ENCODE peak calls at places on chromosomes 2 and 18, in ten cellular contexts. H, B, D, X, C, K, S, Y, F and V are unnamed samples.

GRCh38 chr2:121071058-121071504 is 213.9 kb downstream of the TFCP2L1 start:
- DNase-seq in Y (peak), H (no peak), D (peak), S (peak), C (peak), K (no peak), X (peak), F (no peak), B (peak), V (peak)

GRCh38 chr2:44169155-44169898 is 652 bp downstream of the PPM1B start:
- DNase-seq in X (peak), Y (no peak), S (peak), F (peak), C (peak), D (peak), B (no peak), H (no peak), K (peak), V (peak)

GRCh38 chr2:74564222-74564621 is 9.7 kb downstream of the DOK1 start:
- DNase-seq in F (no peak), S (peak), D (peak), H (no peak), K (peak), Y (no peak), C (no peak), X (peak), B (no peak), V (no peak)

GRCh38 chr2:167602122-167602521 is 645.3 kb downstream of the STK39 start:
- DNase-seq in X (no peak), B (no peak), K (no peak), D (no peak), Y (no peak), C (no peak), H (no peak), F (no peak), S (no peak), V (no peak)

GRCh38 chr2:140498360-140498759 is 1632.5 kb downstream of the LRP1B start:
- DNase-seq in S (no peak), D (no peak), B (no peak), F (no peak), H (no peak), X (no peak), K (no peak), C (peak), Y (no peak), V (no peak)

GRCh38 chr2:105381119-105381668 is 17.7 kb downstream of the FHL2 start:
- DNase-seq in X (no peak), C (no peak), D (no peak), H (no peak), F (no peak), S (no peak), Y (no peak), K (no peak), B (no peak), V (no peak)

GRCh38 chr2:142140434-142140845 is 9.6 kb upstream of the LRP1B start:
- DNase-seq in C (peak), B (no peak), X (peak), D (peak), F (no peak), S (no peak), H (no peak), Y (no peak), K (no peak), V (no peak)

GRCh38 chr18:46601338-46601908 is 55.6 kb downstream of the LOXHD1 start:
- DNase-seq in S (no peak), X (no peak), D (no peak), Y (no peak), H (no peak), F (no peak), C (no peak), B (no peak), K (no peak), V (no peak)

GRCh38 chr18:76445741-76446232 is 49.3 kb downstream of the ZNF516 start:
- DNase-seq in F (no peak), B (no peak), Y (no peak), X (no peak), H (no peak), C (no peak), K (no peak), S (no peak), D (no peak), V (no peak)

GRCh38 chr2:195269220-195269619 is 387.8 kb upstream of the SLC39A10 start:
- DNase-seq in D (no peak), H (no peak), F (no peak), Y (no peak), B (no peak), S (no peak), X (no peak), K (no peak), C (no peak), V (no peak)

GRCh38 chr2:192459422-192459821 is 264.7 kb upstream of the TMEFF2 start:
- DNase-seq in X (no peak), F (no peak), D (no peak), Y (no peak), B (no peak), H (no peak), C (no peak), K (no peak), S (no peak), V (no peak)
- TF ChIP-seq CTCF in X (no peak), F (no peak), D (no peak), Y (no peak), B (no peak), H (no peak), C (no peak), K (no peak), S (no peak), V (no peak)

DNA sequence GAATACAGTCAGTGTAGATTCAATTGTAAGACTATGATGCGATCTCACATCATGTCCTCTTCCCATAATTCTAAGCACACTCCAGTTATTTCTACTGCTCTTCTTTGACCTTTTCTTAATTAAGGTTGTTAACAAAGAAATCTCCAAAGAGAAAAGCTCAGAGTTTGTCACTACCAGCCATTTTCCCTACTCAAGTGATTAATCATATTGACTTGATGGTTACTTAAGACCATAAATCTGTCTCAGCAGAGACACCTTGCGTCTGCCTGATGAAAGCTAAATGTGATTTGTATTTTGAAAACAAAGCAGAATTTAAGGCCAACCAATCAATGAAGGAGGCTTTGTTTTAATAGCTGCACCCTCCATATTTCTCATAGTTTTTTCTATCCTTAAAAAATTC is 130.3 kb downstream of the DTNA start:
- DNase-seq in D (no peak), B (no peak), Y (no peak), X (peak), H (no peak), K (no peak), F (no peak), C (no peak), S (no peak), V (no peak)
- TF ChIP-seq CTCF in D (no peak), B (no peak), Y (no peak), X (no peak), H (no peak), K (no peak), F (no peak), C (no peak), S (no peak), V (no peak)

GRCh38 chr2:127106998-127107621 is at the start of gene BIN1:
- DNase-seq in Y (peak), S (peak), F (peak), K (peak), C (peak), B (peak), X (peak), D (peak), H (peak), V (peak)

GRCh38 chr2:127106457-127106997 is 427 bp downstream of the BIN1 start:
- DNase-seq in C (no peak), H (no peak), Y (no peak), K (peak), S (no peak), X (peak), F (no peak), D (no peak), B (peak), V (peak)

GRCh38 chr2:127105656-127106456 is 1.1 kb downstream of the BIN1 start:
- DNase-seq in X (no peak), K (peak), Y (no peak), F (no peak), D (peak), B (peak), H (no peak), C (peak), S (peak), V (peak)

GRCh38 chr2:127108090-127108523 is 1.2 kb upstream of the BIN1 start:
- DNase-seq in D (no peak), Y (no peak), H (no peak), K (no peak), C (no peak), X (no peak), S (no peak), B (peak), F (no peak), V (no peak)

DNA sequence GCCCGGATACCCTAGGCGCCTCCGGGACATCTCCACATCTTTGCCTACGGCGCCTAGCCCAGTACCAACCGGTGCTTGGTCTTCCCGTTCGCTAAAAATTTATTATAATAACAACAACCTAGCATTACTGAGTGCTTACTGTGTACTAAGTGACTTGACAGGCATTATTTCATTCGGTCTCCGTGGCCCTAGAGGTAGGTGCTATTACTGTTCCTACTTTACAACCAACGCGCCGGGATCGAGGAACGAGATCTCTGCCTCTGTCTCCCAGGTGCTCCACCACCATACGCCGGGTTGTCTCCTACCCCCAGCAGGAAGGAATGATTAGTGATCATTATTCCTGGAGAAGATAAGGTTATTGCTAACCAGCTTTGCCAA is 657 bp upstream of the BIN1 start:
- DNase-seq in X (no peak), K (peak), F (no peak), S (no peak), Y (no peak), C (no peak), H (no peak), B (peak), D (peak), V (peak)
- TF ChIP-seq CTCF in X (no peak), K (no peak), F (no peak), S (no peak), Y (no peak), C (peak), H (peak), B (no peak), D (peak), V (peak)

DNA sequence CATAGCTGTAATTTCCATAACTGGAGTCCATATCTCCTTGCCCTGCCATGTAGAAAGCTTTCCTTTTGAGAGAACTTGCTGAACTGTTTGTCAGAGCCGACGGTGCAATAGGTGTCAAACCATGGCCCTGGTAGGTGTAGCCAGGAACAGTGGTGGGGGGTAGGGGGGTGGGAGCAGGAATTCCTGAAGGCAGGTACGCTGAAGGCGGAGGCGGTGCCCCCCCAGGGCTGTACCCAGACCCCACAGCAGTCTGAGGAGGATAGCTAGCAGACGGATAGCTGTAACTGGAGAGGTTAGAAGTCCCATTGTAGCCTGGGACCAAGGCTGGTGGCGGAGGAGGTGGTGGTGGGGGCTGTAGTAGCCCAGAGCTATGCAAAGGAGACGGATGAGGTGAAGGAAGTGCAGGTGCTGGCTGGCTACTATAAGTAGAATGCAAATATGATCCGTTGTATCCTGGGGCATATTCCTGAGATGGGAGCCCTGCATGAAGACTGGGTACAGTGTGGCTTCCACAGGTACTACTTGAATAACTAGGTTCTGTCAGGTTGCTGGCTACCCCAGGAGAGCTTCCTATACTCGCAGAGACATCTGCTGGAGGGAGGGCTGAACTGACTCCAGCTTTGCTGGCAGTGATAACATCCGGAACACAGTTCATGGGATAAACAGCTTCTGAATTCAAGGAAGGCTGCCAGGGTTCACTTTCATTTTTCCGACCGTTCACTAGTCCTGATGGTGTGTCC is 124.8 kb downstream of the FIGN start:
- DNase-seq in X (no peak), B (no peak), F (no peak), D (no peak), H (no peak), K (no peak), S (no peak), Y (no peak), C (no peak), V (peak)
- TF ChIP-seq CTCF in X (no peak), B (no peak), F (no peak), D (no peak), H (no peak), K (no peak), S (no peak), Y (no peak), C (peak), V (no peak)

GRCh38 chr2:146241023-146241422 is 1603.8 kb upstream of the ACVR2A start:
- DNase-seq in H (no peak), K (no peak), F (no peak), Y (no peak), S (no peak), B (no peak), C (no peak), D (no peak), X (no peak), V (no peak)

GRCh38 chr2:146238254-146238961 is 1606.4 kb upstream of the ACVR2A start:
- DNase-seq in S (no peak), K (no peak), X (no peak), C (no peak), D (no peak), F (no peak), B (no peak), Y (no peak), H (no peak), V (no peak)

GRCh38 chr2:146239392-146240135 is 1605.3 kb upstream of the ACVR2A start:
- DNase-seq in F (no peak), X (no peak), S (no peak), C (peak), K (peak), Y (no peak), B (no peak), H (peak), D (peak), V (no peak)

GRCh38 chr2:146244131-146244530 is 1600.7 kb upstream of the ACVR2A start:
- DNase-seq in B (no peak), X (no peak), S (no peak), C (peak), H (no peak), K (no peak), D (no peak), F (no peak), Y (no peak), V (no peak)

DNA sequence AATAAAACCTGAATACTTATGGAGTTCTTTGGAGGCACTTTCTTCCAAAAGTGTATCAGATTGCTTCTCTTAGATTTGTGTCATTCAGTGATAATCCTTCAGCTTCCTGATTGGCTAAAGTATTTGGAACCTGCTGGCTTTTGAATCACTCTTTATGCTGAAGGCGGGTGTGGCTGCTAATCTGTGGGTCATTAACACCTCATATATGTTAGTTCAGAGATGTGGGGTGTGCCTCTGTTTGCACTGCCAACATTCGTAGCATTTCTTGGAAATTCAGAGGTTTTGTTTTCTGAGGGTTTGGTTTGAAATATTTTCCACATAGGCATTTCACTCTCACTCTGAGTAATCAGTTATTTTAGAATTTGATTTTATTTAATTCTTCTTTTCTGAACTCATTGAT is 1604.5 kb upstream of the ACVR2A start:
- DNase-seq in H (no peak), S (no peak), K (peak), F (no peak), B (no peak), Y (no peak), D (no peak), C (no peak), X (no peak), V (peak)
- TF ChIP-seq CTCF in H (no peak), S (no peak), K (no peak), F (no peak), B (no peak), Y (no peak), D (no peak), C (no peak), X (no peak), V (no peak)

GRCh38 chr18:8876887-8877286 is 171.5 kb downstream of the MTCL1 start:
- DNase-seq in Y (no peak), C (no peak), X (peak), D (no peak), K (no peak), H (no peak), F (no peak), B (no peak), S (no peak), V (no peak)

GRCh38 chr18:8883409-8883668 is 178.0 kb downstream of the MTCL1 start:
- DNase-seq in S (no peak), C (no peak), B (no peak), H (no peak), F (no peak), D (no peak), Y (no peak), X (no peak), K (no peak), V (no peak)

GRCh38 chr18:8881103-8881502 is 175.7 kb downstream of the MTCL1 start:
- DNase-seq in B (no peak), F (no peak), D (no peak), S (no peak), H (no peak), Y (no peak), X (no peak), K (no peak), C (no peak), V (no peak)

DNA sequence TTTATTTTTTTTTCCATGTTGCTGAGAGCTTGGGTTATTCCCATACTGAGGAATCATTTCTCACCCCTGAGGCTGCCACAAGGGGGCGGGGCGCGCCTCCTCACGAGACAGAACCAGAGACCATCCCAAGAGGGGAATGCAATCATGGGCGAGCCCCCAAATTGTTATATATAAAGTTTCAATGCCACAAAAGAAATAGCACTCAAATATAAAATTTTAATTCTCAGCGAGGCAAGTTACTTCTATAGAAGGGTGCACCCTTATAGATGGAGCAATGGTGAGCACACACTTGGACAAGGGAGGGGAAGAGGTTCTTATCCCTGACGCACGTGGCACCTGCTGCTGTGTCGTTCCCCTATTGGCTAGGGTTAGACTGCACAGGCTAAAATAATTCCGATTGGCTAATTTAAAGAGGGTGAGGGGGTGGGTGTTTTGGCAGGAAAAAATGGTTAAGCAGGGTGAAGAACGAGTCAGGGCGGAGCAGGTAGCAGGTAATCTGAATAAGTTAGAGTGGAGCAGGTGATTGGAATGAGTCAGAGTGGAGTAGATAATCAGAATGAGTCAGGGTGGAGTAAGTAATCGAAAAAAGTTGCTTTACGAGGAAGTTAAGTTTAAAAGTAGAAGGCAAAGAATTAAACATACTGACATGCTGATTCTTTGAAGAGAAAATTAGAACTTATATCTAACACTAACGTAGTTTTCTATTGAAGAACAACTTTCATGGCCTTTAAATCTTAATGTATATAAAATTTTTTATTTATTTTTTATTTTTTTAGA is 177.5 kb downstream of the MTCL1 start:
- DNase-seq in Y (no peak), C (peak), X (peak), H (no peak), D (peak), B (no peak), F (no peak), S (no peak), K (no peak), V (peak)
- TF ChIP-seq CTCF in Y (no peak), C (no peak), X (peak), H (no peak), D (peak), B (no peak), F (no peak), S (no peak), K (no peak), V (no peak)

DNA sequence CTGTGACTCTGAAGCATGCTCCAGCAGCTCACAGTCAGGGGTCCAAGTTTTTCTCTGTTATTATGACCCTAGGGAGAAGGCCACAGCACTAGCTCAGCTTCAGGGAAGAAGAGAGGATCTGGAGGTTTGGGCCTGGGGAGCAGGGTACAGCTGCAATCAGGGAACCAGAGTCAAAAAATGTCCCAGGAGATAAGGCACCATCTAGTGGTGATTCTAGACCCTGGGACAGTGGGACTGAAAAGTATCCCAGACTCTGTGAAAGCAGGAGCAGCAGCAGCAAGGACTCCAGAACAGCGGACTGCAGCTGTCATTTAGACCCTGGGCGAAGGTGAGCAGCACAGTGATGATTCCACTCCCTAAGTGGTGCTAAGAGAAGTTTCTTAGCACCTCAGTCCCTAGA is 278.4 kb upstream of the DDX18 start:
- DNase-seq in D (no peak), S (peak), X (peak), H (no peak), Y (no peak), B (no peak), C (no peak), F (no peak), K (no peak), V (peak)
- TF ChIP-seq CTCF in D (peak), S (no peak), X (peak), H (no peak), Y (no peak), B (peak), C (no peak), F (no peak), K (no peak), V (peak)

DNA sequence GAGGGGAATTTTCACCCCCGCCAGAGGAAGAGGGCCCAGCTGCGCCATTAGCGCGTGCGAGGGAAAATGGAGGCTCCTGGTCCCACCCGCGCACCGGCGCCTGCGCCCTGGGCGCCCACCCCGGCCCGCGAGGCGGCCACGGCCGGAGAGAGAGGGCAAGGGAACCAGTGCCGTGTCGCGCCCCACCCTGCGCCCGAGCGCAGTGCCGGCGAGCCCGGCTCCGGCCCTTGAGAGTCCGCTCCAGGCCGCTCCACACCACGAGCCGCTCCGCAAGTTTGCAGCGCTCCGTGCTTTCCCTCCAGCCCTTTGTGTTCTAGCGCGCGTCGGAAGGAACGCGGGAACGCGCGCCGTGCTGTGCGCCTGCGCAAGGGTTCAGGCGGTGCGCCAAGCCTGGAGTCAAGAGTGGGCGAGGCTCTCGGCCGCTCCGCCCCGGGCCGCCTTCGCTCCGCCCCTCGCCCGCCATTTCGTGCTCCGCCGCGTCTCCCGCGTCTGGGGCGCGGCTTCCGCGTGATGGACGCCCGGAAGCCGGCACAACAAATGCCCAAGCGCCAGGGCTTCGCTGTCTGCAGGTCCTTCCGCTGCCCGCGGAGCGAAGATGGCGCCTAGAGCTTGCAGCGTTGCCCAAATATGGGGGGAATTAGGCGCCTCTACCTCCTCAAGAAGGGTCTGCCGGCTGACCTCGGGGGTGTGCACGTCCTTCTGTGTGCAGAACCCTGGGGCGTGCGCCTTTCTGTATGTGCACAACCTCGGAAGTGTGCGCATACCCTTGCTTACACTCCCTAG is 46.1 kb upstream of the PTMA start:
- DNase-seq in X (peak), C (peak), Y (peak), D (peak), F (peak), K (peak), H (peak), B (peak), S (peak), V (peak)
- TF ChIP-seq CTCF in X (no peak), C (no peak), Y (peak), D (no peak), F (no peak), K (no peak), H (no peak), B (no peak), S (no peak), V (no peak)